ENCODE peak calls at places on chromosome 10, in six cellular contexts. J is HepG2, H is A549, U is GM12878, T is K562, C is upper lobe of left lung. Y is an unnamed sample. For H3K4me1, the result is how much of the 10 kb centered on the place peaks cover.

GRCh38 chr10:127081946-127082345 is 114.4 kb downstream of the INSYN2A start:
- ATAC-seq in J (no peak), C (no peak), H (no peak), T (no peak), U (no peak), Y (no peak)

GRCh38 chr10:116070743-116071320 is 202.2 kb downstream of the GFRA1 start:
- ATAC-seq in J (no peak), U (no peak), T (no peak), C (no peak), H (no peak), Y (no peak)

GRCh38 chr10:1195828-1196227 is 139.6 kb downstream of the WDR37 start:
- ATAC-seq in H (no peak), C (no peak), T (no peak), J (no peak), U (no peak), Y (no peak)

GRCh38 chr10:43694526-43694925 is 45.8 kb upstream of the ZNF32 start:
- ATAC-seq in U (no peak), J (no peak), H (no peak), T (no peak), C (no peak), Y (no peak)

GRCh38 chr10:93566435-93567276 is at the start of gene FFAR4:
- ATAC-seq in J (peak), C (peak), H (peak), T (no peak), U (no peak), Y (peak)

GRCh38 chr10:97534746-97535367 is 36.1 kb downstream of the UBTD1 start:
- ATAC-seq in U (peak), C (no peak), H (peak), T (peak), J (peak), Y (no peak)

GRCh38 chr10:15719899-15720634 is at the start of gene ITGA8:
- ATAC-seq in C (no peak), H (peak), U (no peak), T (no peak), J (peak), Y (peak)

GRCh38 chr10:22669163-22669711 is 45.1 kb downstream of the PIP4K2A start:
- ATAC-seq in J (no peak), H (no peak), T (peak), U (peak), C (no peak), Y (no peak)

GRCh38 chr10:129719415-129719739 is 244.7 kb downstream of the EBF3 start:
- ATAC-seq in T (no peak), U (no peak), C (no peak), H (no peak), J (no peak), Y (no peak)

GRCh38 chr10:73647211-73647874 is 6.1 kb upstream of the MYOZ1 start:
- ATAC-seq in C (peak), U (no peak), J (no peak), H (no peak), T (no peak), Y (peak)

GRCh38 chr10:125084191-125085186 is 75.9 kb downstream of the CTBP2 start:
- ATAC-seq in J (peak), H (peak), U (no peak), T (peak), C (peak), Y (peak)

GRCh38 chr10:129544205-129545202 is 77.5 kb downstream of the MGMT start:
- ATAC-seq in H (no peak), J (no peak), T (no peak), U (no peak), C (no peak), Y (peak)

GRCh38 chr10:95247200-95247880 is 43.5 kb downstream of the PDLIM1 start:
- ATAC-seq in H (peak), C (no peak), J (peak), U (no peak), T (no peak), Y (no peak)

GRCh38 chr10:133180192-133180914 is 20.3 kb downstream of the KNDC1 start:
- ATAC-seq in C (no peak), U (no peak), J (no peak), H (no peak), T (no peak), Y (no peak)

GRCh38 chr10:131973160-131973951 is 8.4 kb downstream of the BNIP3 start:
- ATAC-seq in U (no peak), H (no peak), C (no peak), T (no peak), J (no peak), Y (no peak)

GRCh38 chr10:118662228-118663035 is 67.0 kb upstream of the PRLHR start:
- ATAC-seq in H (no peak), T (no peak), U (no peak), C (no peak), J (no peak), Y (no peak)
- TF ChIP-seq EP300 in H (no peak), T (no peak), U (no peak), C (no peak), J (no peak), Y (no peak)

DNA sequence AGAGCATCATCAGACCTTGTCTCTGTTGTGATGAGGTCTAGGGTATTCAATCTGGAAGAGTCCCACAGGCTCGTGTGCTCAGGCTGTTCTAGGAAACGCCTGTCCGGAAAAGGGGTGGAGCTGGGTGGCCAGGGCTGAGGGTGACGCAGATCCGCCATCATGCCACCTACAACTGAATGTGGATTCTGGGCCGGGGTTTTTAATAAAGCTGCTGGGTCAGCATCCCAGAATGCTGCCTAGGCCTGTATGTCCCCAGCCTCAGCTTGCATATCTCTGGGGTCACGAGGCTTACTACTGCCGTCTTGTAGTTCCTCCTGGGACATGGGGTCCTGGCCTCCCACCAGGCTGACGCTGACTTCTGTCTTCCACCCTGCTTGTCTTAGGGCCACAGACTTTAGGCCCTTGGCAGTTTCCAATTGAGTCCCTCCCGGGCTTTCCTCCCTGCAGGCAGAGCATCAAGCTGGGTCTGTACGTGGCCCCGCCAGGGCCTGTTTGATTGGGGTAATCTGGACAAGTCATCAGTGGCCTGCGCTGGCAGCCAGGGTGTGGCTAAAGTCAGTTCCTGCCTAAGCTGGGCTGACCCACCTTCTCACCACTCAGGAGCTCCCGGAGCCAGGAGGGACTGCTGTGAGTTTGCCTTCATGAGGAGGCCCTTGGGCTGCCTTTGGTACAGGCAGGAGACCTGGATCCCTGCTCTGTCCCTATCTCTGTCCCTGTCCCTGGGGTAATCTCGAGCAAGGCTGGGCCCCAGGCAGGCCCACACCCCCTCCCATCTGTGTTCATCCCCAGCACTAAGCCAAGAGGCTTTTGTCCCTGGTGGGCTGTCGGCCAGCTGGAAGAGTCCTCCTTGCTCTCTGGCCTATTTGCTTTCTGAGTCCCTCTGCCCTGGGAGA is 79.9 kb downstream of the ZMIZ1 start:
- ATAC-seq in C (peak), H (peak), J (no peak), T (peak), U (no peak), Y (peak)
- TF ChIP-seq POLR2A in C (no peak), H (no peak), J (no peak), T (peak), U (no peak), Y (peak)

GRCh38 chr10:71739368-71739900 is 19.9 kb upstream of the C10orf105 start:
- ATAC-seq in H (no peak), T (peak), J (no peak), U (no peak), C (no peak), Y (no peak)
- H3K4me1 ChIP-seq in H (under half), T (under half), J (under half), U (under half), C (under half), Y (under half)

GRCh38 chr10:62540389-62540788 is 166.2 kb downstream of the ZNF365 start:
- ATAC-seq in C (no peak), H (no peak), T (no peak), U (peak), J (no peak), Y (peak)
- TF ChIP-seq EP300 in C (no peak), H (no peak), T (no peak), U (no peak), J (no peak), Y (no peak)

DNA sequence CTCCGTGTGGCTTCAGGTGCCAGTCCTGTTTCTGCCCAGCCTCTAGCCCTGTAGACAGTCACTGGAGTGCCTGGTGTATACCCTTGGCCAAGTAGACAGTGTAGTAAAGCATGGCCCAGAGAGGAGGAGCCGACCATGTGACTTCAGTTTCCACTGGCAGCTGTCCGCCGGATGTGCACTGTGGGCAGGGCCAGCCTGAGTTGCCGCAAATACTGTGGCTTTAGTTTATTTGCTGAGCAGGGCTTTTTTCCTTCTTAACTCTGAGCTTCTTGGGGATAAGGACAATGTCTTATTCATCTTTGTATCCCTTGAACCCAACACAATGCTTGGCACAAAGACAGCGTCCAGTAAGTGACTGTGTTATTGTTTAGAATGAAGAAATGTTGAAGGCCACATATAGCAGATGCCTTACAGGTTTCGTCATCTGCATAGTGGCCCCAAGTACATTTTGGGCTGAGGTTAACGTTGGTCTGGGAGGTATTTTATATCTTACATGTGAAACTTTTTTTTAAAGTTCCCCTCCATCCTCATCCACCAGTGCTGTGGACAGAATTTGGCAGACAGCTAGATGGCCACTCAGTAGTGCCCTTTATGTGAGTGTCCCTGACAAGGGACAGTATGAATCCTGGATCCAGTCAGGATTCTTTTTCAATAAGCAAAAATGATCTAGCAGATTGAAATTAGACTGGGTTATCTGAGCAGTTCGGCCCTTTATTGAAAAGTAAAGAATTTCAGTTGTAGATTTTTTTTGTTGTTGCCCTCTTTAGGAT is 40.6 kb downstream of the CYP17A1 start:
- ATAC-seq in U (peak), H (no peak), J (no peak), T (peak), C (peak), Y (peak)
- TF ChIP-seq POLR2A in U (peak), H (no peak), J (no peak), T (no peak), C (no peak), Y (peak)

DNA sequence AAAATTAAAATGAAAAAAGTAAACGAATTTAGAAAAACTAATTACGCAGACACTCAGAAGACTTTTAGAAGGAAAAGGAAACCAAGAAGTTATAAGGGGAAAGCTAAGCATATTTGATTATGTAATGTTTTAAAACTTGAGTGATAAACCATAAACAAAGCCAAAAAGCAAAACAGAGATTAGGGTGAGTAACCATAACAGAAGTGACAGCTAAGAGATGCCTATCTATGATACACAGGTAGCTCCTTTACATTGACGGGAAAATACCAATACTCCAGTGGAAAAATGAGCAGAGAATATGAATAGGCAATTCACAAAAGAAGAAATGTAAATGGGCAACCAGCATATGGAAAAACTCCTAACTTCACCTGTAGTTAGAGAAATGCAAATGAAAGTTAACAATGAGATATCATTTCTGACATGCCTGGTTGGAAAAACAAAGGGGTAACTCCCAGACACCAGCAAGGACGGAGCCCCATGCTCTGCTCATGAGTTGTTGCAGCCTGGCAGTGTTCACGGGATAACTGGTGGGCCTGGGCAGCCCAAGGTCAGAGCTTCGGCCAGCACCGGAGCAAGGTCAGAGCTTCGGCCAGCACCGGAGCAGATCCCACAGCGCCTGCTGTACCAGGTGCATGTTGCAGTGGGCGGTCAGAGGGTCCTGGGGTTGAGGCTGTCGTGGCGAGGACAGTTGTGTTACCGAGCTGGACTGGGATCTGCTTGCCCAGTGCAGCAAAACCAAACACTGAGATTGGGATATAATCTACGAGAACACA is 58.9 kb downstream of the ALOX5 start:
- ATAC-seq in J (peak), H (no peak), T (peak), C (no peak), U (no peak), Y (no peak)
- H3K4me1 ChIP-seq in J (under half), H (under half), T (under half), C (under half), U (under half), Y (under half)